ENCODE peak calls at places on chromosomes 5 and 9, in seven cellular contexts. One of them, this sample, is unnamed.

GRCh38 chr5:151772029-151772867 is 494 bp downstream of the G3BP1 start:
- DNase-seq in heart left ventricle: peak
- DNase-seq in fibroblast of lung: peak
- DNase-seq in mesenchymal stem cell: peak
- DNase-seq in right lobe of liver: peak
- DNase-seq in A549: peak
- DNase-seq in heart right ventricle: peak
- DNase-seq in this sample: peak

GRCh38 chr5:176371621-176372539 is 6.6 kb downstream of the ARL10 start:
- DNase-seq in heart left ventricle: no peak
- DNase-seq in fibroblast of lung: no peak
- DNase-seq in mesenchymal stem cell: no peak
- DNase-seq in right lobe of liver: no peak
- DNase-seq in A549: no peak
- DNase-seq in heart right ventricle: no peak
- DNase-seq in this sample: no peak

GRCh38 chr5:134594797-134595457 is 37.7 kb downstream of the SAR1B start:
- DNase-seq in heart left ventricle: no peak
- DNase-seq in fibroblast of lung: no peak
- DNase-seq in mesenchymal stem cell: no peak
- DNase-seq in right lobe of liver: no peak
- DNase-seq in A549: no peak
- DNase-seq in heart right ventricle: no peak
- DNase-seq in this sample: no peak

GRCh38 chr5:170848033-170848432 is 13.8 kb upstream of the RANBP17 start:
- DNase-seq in heart left ventricle: no peak
- DNase-seq in fibroblast of lung: no peak
- DNase-seq in mesenchymal stem cell: peak
- DNase-seq in right lobe of liver: no peak
- DNase-seq in A549: no peak
- DNase-seq in heart right ventricle: no peak
- DNase-seq in this sample: no peak

GRCh38 chr9:98922721-98923435 is 20.8 kb upstream of the COL15A1 start:
- DNase-seq in heart left ventricle: no peak
- DNase-seq in fibroblast of lung: no peak
- DNase-seq in mesenchymal stem cell: peak
- DNase-seq in right lobe of liver: no peak
- DNase-seq in A549: no peak
- DNase-seq in heart right ventricle: no peak
- DNase-seq in this sample: no peak

GRCh38 chr9:129478461-129478860 is 142.4 kb downstream of the C9orf50 start:
- DNase-seq in heart left ventricle: no peak
- DNase-seq in fibroblast of lung: no peak
- DNase-seq in mesenchymal stem cell: no peak
- DNase-seq in right lobe of liver: no peak
- DNase-seq in A549: no peak
- DNase-seq in heart right ventricle: no peak
- DNase-seq in this sample: no peak

GRCh38 chr5:135393691-135394090 is 5.3 kb downstream of the MACROH2A1 start:
- DNase-seq in heart left ventricle: no peak
- DNase-seq in fibroblast of lung: peak
- DNase-seq in mesenchymal stem cell: peak
- DNase-seq in right lobe of liver: no peak
- DNase-seq in A549: no peak
- DNase-seq in heart right ventricle: no peak
- DNase-seq in this sample: no peak

GRCh38 chr9:18447131-18447530 is 26.8 kb upstream of the ADAMTSL1 start:
- DNase-seq in heart left ventricle: no peak
- DNase-seq in fibroblast of lung: peak
- DNase-seq in mesenchymal stem cell: no peak
- DNase-seq in right lobe of liver: peak
- DNase-seq in A549: no peak
- DNase-seq in heart right ventricle: no peak
- DNase-seq in this sample: no peak

GRCh38 chr5:130923543-130924159 is 241.4 kb downstream of the HINT1 start:
- DNase-seq in heart left ventricle: no peak
- DNase-seq in fibroblast of lung: no peak
- DNase-seq in mesenchymal stem cell: no peak
- DNase-seq in right lobe of liver: no peak
- DNase-seq in A549: no peak
- DNase-seq in heart right ventricle: no peak
- DNase-seq in this sample: no peak

GRCh38 chr5:142175461-142176142 is 67.0 kb downstream of the NDFIP1 start:
- DNase-seq in heart left ventricle: no peak
- DNase-seq in fibroblast of lung: no peak
- DNase-seq in mesenchymal stem cell: no peak
- DNase-seq in right lobe of liver: no peak
- DNase-seq in A549: no peak
- DNase-seq in heart right ventricle: no peak
- DNase-seq in this sample: no peak

GRCh38 chr9:15293727-15294405 is 13.2 kb downstream of the TTC39B start:
- DNase-seq in heart left ventricle: no peak
- DNase-seq in fibroblast of lung: peak
- DNase-seq in mesenchymal stem cell: peak
- DNase-seq in right lobe of liver: no peak
- DNase-seq in A549: no peak
- DNase-seq in heart right ventricle: no peak
- DNase-seq in this sample: no peak

GRCh38 chr5:176446884-176447537 is 1.2 kb upstream of the FAF2 start:
- DNase-seq in heart left ventricle: no peak
- DNase-seq in fibroblast of lung: no peak
- DNase-seq in mesenchymal stem cell: no peak
- DNase-seq in right lobe of liver: no peak
- DNase-seq in A549: no peak
- DNase-seq in heart right ventricle: no peak
- DNase-seq in this sample: no peak

GRCh38 chr5:139635191-139635590 is 13.0 kb upstream of the CXXC5 start:
- DNase-seq in heart left ventricle: no peak
- DNase-seq in fibroblast of lung: no peak
- DNase-seq in mesenchymal stem cell: no peak
- DNase-seq in right lobe of liver: no peak
- DNase-seq in A549: no peak
- DNase-seq in heart right ventricle: no peak
- DNase-seq in this sample: no peak
- H3K4me3 ChIP-seq in heart left ventricle: no peak
- H3K4me3 ChIP-seq in fibroblast of lung: no peak
- H3K4me3 ChIP-seq in mesenchymal stem cell: no peak
- H3K4me3 ChIP-seq in right lobe of liver: no peak
- H3K4me3 ChIP-seq in A549: no peak
- H3K4me3 ChIP-seq in heart right ventricle: no peak
- H3K4me3 ChIP-seq in this sample: no peak

GRCh38 chr5:123701511-123702200 is 189.7 kb downstream of the CSNK1G3 start:
- DNase-seq in heart left ventricle: no peak
- DNase-seq in fibroblast of lung: no peak
- DNase-seq in mesenchymal stem cell: no peak
- DNase-seq in right lobe of liver: no peak
- DNase-seq in A549: no peak
- DNase-seq in heart right ventricle: no peak
- DNase-seq in this sample: no peak
- H3K27ac ChIP-seq in heart left ventricle: no peak
- H3K27ac ChIP-seq in fibroblast of lung: peak
- H3K27ac ChIP-seq in mesenchymal stem cell: peak
- H3K27ac ChIP-seq in right lobe of liver: no peak
- H3K27ac ChIP-seq in A549: peak
- H3K27ac ChIP-seq in heart right ventricle: no peak
- H3K27ac ChIP-seq in this sample: peak

GRCh38 chr9:35557330-35557729 is 47.7 kb upstream of the TESK1 start:
- DNase-seq in heart left ventricle: no peak
- DNase-seq in fibroblast of lung: no peak
- DNase-seq in mesenchymal stem cell: no peak
- DNase-seq in right lobe of liver: no peak
- DNase-seq in A549: no peak
- DNase-seq in heart right ventricle: no peak
- DNase-seq in this sample: no peak

GRCh38 chr9:35560625-35561337 is 44.3 kb upstream of the TESK1 start:
- DNase-seq in heart left ventricle: no peak
- DNase-seq in fibroblast of lung: no peak
- DNase-seq in mesenchymal stem cell: no peak
- DNase-seq in right lobe of liver: no peak
- DNase-seq in A549: no peak
- DNase-seq in heart right ventricle: no peak
- DNase-seq in this sample: no peak

GRCh38 chr9:35558185-35558584 is 46.9 kb upstream of the TESK1 start:
- DNase-seq in heart left ventricle: no peak
- DNase-seq in fibroblast of lung: no peak
- DNase-seq in mesenchymal stem cell: no peak
- DNase-seq in right lobe of liver: no peak
- DNase-seq in A549: no peak
- DNase-seq in heart right ventricle: no peak
- DNase-seq in this sample: no peak

GRCh38 chr9:35561468-35562261 is 43.4 kb upstream of the TESK1 start:
- DNase-seq in heart left ventricle: no peak
- DNase-seq in fibroblast of lung: no peak
- DNase-seq in mesenchymal stem cell: no peak
- DNase-seq in right lobe of liver: no peak
- DNase-seq in A549: no peak
- DNase-seq in heart right ventricle: no peak
- DNase-seq in this sample: no peak

DNA sequence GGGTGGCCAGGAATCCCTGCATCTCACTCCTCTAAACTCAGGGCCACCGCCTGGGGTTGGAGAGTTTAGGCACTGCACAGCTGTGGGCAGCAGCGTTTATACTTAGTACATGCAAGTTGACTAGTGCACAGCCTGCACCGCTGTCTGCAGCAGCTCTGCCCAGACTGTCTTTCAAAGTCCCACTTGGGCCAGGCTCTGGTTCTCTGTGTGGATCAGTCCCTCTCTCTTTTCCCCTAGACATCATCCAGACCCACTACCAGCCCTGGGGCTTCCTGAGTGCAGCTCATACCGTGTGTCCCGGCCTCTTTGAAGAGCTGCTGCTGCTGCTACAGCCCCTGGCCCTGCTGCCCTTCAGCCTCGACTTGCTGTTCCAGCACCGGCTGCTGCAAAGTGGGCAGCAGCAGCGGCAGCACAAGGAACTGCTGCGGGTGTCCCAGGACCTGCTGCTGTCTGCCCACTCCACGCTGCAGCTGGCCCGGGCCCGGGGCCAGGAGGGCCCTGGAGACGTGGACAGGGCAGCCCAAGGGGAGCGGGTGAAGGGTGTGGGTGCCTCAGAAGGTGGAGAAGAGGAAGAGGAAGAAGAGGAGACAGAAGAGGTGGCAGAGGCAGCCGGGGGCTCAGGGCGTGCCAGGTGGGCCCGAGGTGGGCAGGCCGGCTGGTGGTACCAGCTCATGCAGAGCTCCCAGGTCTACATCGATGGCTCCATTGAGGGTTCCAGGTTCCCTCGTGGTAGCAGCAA is 45.1 kb upstream of the TESK1 start:
- DNase-seq in heart left ventricle: no peak
- DNase-seq in fibroblast of lung: no peak
- DNase-seq in mesenchymal stem cell: no peak
- DNase-seq in right lobe of liver: no peak
- DNase-seq in A549: no peak
- DNase-seq in heart right ventricle: no peak
- DNase-seq in this sample: no peak
- H3K4me3 ChIP-seq in heart left ventricle: no peak
- H3K4me3 ChIP-seq in fibroblast of lung: no peak
- H3K4me3 ChIP-seq in mesenchymal stem cell: no peak
- H3K4me3 ChIP-seq in right lobe of liver: no peak
- H3K4me3 ChIP-seq in A549: no peak
- H3K4me3 ChIP-seq in heart right ventricle: no peak
- H3K4me3 ChIP-seq in this sample: no peak

DNA sequence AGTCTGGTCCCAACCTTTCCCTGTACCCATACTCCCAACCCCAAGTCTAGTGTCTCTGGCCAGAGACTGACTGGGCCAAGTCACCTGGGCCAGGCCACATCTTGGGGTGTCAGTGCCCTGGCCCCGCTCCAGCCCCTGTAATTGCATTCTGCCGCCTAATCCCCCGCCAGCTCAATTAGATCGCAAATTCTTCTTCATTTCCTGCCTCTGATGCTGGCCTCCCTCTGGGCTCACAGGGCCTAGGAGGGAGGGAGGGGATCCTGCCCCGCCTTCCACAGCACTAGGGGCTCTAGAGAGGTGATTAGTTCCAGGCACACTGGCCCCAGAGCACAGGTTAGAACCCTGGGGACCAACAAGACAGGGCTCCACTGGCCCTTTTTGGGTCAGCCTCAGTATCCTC is 5.5 kb downstream of the CXXC5 start:
- DNase-seq in heart left ventricle: peak
- DNase-seq in fibroblast of lung: no peak
- DNase-seq in mesenchymal stem cell: no peak
- DNase-seq in right lobe of liver: no peak
- DNase-seq in A549: no peak
- DNase-seq in heart right ventricle: no peak
- DNase-seq in this sample: no peak
- H3K27ac ChIP-seq in heart left ventricle: peak
- H3K27ac ChIP-seq in fibroblast of lung: peak
- H3K27ac ChIP-seq in mesenchymal stem cell: peak
- H3K27ac ChIP-seq in right lobe of liver: peak
- H3K27ac ChIP-seq in A549: peak
- H3K27ac ChIP-seq in heart right ventricle: peak
- H3K27ac ChIP-seq in this sample: peak

DNA sequence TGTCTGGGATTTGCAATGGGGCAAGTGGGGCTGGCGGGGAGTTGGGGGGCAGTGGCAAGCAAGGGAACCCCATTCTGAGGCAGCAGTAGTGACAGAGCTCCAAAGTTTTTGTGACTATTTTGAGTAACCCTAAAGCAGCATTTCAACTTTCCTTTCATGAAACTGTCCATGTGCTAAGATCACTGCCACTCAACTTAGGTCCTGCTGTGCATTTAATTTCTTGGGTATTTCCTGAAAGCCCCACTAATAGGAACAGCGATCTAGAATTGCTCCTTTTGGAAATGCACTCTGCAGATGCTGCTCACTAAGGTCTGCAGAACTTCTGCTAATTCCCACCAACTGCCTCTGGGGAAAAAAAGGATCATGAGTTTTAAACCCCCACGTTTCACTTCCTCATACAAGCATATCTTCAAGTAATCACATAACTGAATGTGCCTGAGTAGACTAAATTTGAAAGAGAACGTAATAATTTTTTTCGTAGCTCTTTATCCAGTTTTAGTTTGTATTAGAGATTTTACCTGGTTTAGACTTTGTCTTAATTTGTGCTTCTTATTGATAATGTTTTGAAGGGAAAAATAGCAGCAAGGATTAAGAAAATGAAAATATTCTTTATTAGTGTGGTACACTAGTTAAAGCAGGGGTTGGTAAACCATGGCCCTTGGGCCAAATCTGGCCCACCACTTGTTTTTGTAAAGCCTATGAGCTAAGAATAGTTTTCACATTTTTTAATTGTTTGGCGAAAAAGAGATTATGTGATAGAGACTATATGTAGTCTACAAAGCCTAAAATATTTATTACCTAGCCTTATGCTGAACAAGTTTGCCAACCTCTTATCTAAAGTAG is 56.9 kb downstream of the KCNN2 start:
- DNase-seq in heart left ventricle: no peak
- DNase-seq in fibroblast of lung: no peak
- DNase-seq in mesenchymal stem cell: no peak
- DNase-seq in right lobe of liver: no peak
- DNase-seq in A549: no peak
- DNase-seq in heart right ventricle: no peak
- DNase-seq in this sample: no peak
- H3K4me3 ChIP-seq in heart left ventricle: no peak
- H3K4me3 ChIP-seq in fibroblast of lung: no peak
- H3K4me3 ChIP-seq in mesenchymal stem cell: no peak
- H3K4me3 ChIP-seq in right lobe of liver: no peak
- H3K4me3 ChIP-seq in A549: no peak
- H3K4me3 ChIP-seq in heart right ventricle: no peak
- H3K4me3 ChIP-seq in this sample: no peak

This sample was measured in upper lobe of right lung.